ENCODE peak calls at places on chromosomes 5 and 9, in eight cellular contexts. U, F, V, G, O, D, X and C are unnamed samples.
A peak's percentile ranks its signal among the peaks of the same experiment; 100 is the strongest.

GRCh38 chr9:132804576-132805295 is 73.3 kb downstream of the AK8 start:
- DNase-seq in F (no peak), D (no peak), U (no peak), G (no peak), X (no peak), O (no peak), V (no peak), C (no peak)

GRCh38 chr9:88916875-88917274 is 74.4 kb upstream of the S1PR3 start:
- DNase-seq in U (no peak), G (no peak), V (no peak), D (no peak), X (no peak), F (no peak), O (no peak), C (no peak)

GRCh38 chr9:107386396-107386795 is 103.2 kb downstream of the KLF4 start:
- DNase-seq in G (no peak), X (no peak), O (no peak), F (no peak), V (no peak), U (no peak), D (no peak), C (no peak)

GRCh38 chr9:126791406-126792230 is 13.2 kb upstream of the ZBTB43 start:
- DNase-seq in F (peak; percentile 87), V (no peak), G (no peak), O (no peak), D (no peak), X (no peak), U (no peak), C (no peak)

GRCh38 chr5:145479862-145480261 is 355.3 kb downstream of the PRELID2 start:
- DNase-seq in D (no peak), X (no peak), U (no peak), F (peak; percentile 39), O (no peak), G (no peak), V (no peak), C (no peak)

GRCh38 chr5:150615141-150615699 is 25.2 kb upstream of the SYNPO start:
- DNase-seq in O (no peak), G (peak; percentile 75), F (no peak), U (no peak), D (peak; percentile 81), X (peak; percentile 87), V (no peak), C (no peak)

GRCh38 chr5:149583394-149583793 is 2.1 kb downstream of the ARHGEF37 start:
- DNase-seq in X (peak; percentile 74), U (no peak), F (peak; percentile 29), G (peak; percentile 39), V (no peak), O (no peak), D (no peak), C (peak; percentile 19)

GRCh38 chr9:117412006-117412715 is 2.7 kb downstream of the ASTN2 start:
- DNase-seq in X (no peak), G (no peak), F (no peak), V (no peak), D (no peak), U (no peak), O (no peak), C (no peak)

GRCh38 chr5:108079754-108080153 is 302.1 kb downstream of the FBXL17 start:
- DNase-seq in U (no peak), D (no peak), O (no peak), F (peak; percentile 13), V (no peak), G (no peak), X (no peak), C (no peak)

GRCh38 chr9:1875921-1876448 is 139.2 kb upstream of the SMARCA2 start:
- DNase-seq in G (no peak), D (no peak), U (no peak), V (no peak), X (no peak), O (no peak), F (no peak), C (no peak)

GRCh38 chr5:150176745-150177485 is 10.3 kb downstream of the CDX1 start:
- DNase-seq in X (no peak), V (no peak), G (no peak), O (no peak), F (no peak), D (no peak), U (no peak), C (no peak)

GRCh38 chr9:113530022-113530635 is 66.6 kb downstream of the RGS3 start:
- DNase-seq in O (no peak), G (no peak), V (no peak), F (no peak), X (peak; percentile 40), U (no peak), D (no peak), C (no peak)

GRCh38 chr9:109482391-109482916 is 15.7 kb downstream of the PTPN3 start:
- DNase-seq in F (no peak), D (no peak), X (no peak), U (no peak), O (no peak), G (no peak), V (no peak), C (no peak)

GRCh38 chr5:72160959-72161358 is 53.7 kb downstream of the MAP1B start:
- DNase-seq in U (no peak), D (no peak), X (no peak), F (peak; percentile 12), G (no peak), V (no peak), O (no peak), C (no peak)

GRCh38 chr9:130535818-130536521 is 43.4 kb upstream of the FUBP3 start:
- DNase-seq in G (peak; percentile 53), U (no peak), F (peak; percentile 6), O (no peak), V (no peak), X (no peak), D (peak; percentile 35), C (no peak)

GRCh38 chr9:98193336-98193944 is 1.0 kb upstream of the CORO2A start:
- DNase-seq in G (no peak), V (no peak), U (no peak), F (no peak), D (no peak), X (no peak), O (no peak), C (no peak)
- H3K27ac ChIP-seq in G (no peak overlapping the region), V (peak overlapping the region; percentile 30), U (peak overlapping the region; percentile 89), F (no peak overlapping the region), D (no peak overlapping the region), X (peak overlapping the region; percentile 34), O (peak overlapping the region; percentile 70), C (no peak overlapping the region)

GRCh38 chr9:20490246-20490834 is 132.0 kb downstream of the MLLT3 start:
- DNase-seq in O (no peak), X (no peak), D (no peak), G (no peak), U (no peak), F (no peak), V (no peak), C (no peak)
- H3K27ac ChIP-seq in O (no peak overlapping the region), X (no peak overlapping the region), D (no peak overlapping the region), G (no peak overlapping the region), U (no peak overlapping the region), F (no peak overlapping the region), V (no peak overlapping the region), C (no peak overlapping the region)

GRCh38 chr5:173855995-173856656 is 32.0 kb upstream of the CPEB4 start:
- DNase-seq in X (no peak), O (no peak), G (no peak), F (no peak), V (no peak), D (no peak), U (no peak), C (no peak)
- H3K27ac ChIP-seq in X (no peak overlapping the region), O (no peak overlapping the region), G (no peak overlapping the region), F (no peak overlapping the region), V (no peak overlapping the region), D (no peak overlapping the region), U (no peak overlapping the region), C (no peak overlapping the region)

GRCh38 chr5:158388018-158388417 is 529.1 kb upstream of the CLINT1 start:
- DNase-seq in F (no peak), V (no peak), U (no peak), O (no peak), X (no peak), D (no peak), G (no peak), C (no peak)

GRCh38 chr5:158387499-158387898 is 528.6 kb upstream of the CLINT1 start:
- DNase-seq in O (no peak), G (no peak), X (no peak), U (no peak), F (no peak), D (no peak), V (no peak), C (no peak)

GRCh38 chr5:158384535-158385421 is 525.8 kb upstream of the CLINT1 start:
- DNase-seq in U (no peak), G (no peak), X (no peak), V (no peak), O (no peak), F (peak; percentile 99), D (no peak), C (no peak)

GRCh38 chr5:158383485-158383884 is 524.5 kb upstream of the CLINT1 start:
- DNase-seq in D (no peak), X (no peak), U (no peak), F (no peak), O (no peak), V (no peak), G (no peak), C (no peak)

DNA sequence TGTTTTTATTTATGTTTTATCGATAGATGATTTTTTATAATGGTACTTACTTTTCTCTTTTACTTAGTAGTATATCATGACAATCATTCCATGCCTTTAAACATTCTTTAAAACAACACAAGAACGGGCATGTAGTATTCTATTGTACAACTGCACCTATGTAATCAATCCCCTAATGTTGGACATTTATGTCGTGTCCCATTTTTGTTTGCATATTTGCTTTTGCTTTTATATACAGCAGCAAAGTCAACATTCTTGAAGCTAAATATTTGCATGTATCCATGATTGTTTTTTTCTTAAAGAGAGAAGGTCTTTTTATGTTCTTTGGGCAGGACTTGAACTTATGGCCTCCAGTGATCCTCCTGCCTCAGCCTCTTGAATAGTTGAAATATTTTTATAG is 527.0 kb upstream of the CLINT1 start:
- DNase-seq in X (no peak), O (no peak), V (no peak), G (no peak), U (no peak), F (no peak), D (no peak), C (no peak)
- H3K27ac ChIP-seq in X (no peak overlapping the region), O (no peak overlapping the region), V (no peak overlapping the region), G (no peak overlapping the region), U (no peak overlapping the region), F (peak overlapping the region; percentile 85), D (no peak overlapping the region), C (no peak overlapping the region)

GRCh38 chr5:141609044-141609443 is 9.8 kb downstream of the DIAPH1 start:
- DNase-seq in D (no peak), O (no peak), V (no peak), U (no peak), F (no peak), G (no peak), X (no peak), C (no peak)
- H3K27ac ChIP-seq in D (no peak overlapping the region), O (peak overlapping the region; percentile 32), V (peak overlapping the region; percentile 75), U (no peak overlapping the region), F (no peak overlapping the region), G (no peak overlapping the region), X (no peak overlapping the region), C (no peak overlapping the region)

GRCh38 chr5:96302174-96302738 is 130.8 kb downstream of the PCSK1 start:
- DNase-seq in G (no peak), U (no peak), D (no peak), V (no peak), O (no peak), X (no peak), F (no peak), C (no peak)
- H3K27ac ChIP-seq in G (no peak overlapping the region), U (no peak overlapping the region), D (no peak overlapping the region), V (no peak overlapping the region), O (no peak overlapping the region), X (no peak overlapping the region), F (no peak overlapping the region), C (no peak overlapping the region)

GRCh38 chr5:14250778-14251711 is 107.9 kb downstream of the TRIO start:
- DNase-seq in X (no peak), U (no peak), F (no peak), D (peak; percentile 51), G (no peak), O (no peak), V (no peak), C (no peak)
- H3K27ac ChIP-seq in X (no peak overlapping the region), U (peak overlapping the region; percentile 57), F (no peak overlapping the region), D (peak overlapping the region; percentile 69), G (no peak overlapping the region), O (no peak overlapping the region), V (no peak overlapping the region), C (no peak overlapping the region)